ENCODE peak calls at places on chromosome 3, in seven cellular contexts. H is lung, R is IMR-90, A is heart right ventricle, K is gastrocnemius medialis, Z is AG04450, U is heart left ventricle. V is an unnamed sample. For H3K9me3, the result is how much of the 10 kb centered on the place peaks cover.

GRCh38 chr3:159882784-159883779 is 105.6 kb upstream of the IL12A start:
- DNase-seq in Z (peak), A (no peak), R (peak), H (no peak), K (peak), U (peak), V (no peak)

GRCh38 chr3:78757734-78758133 is 1010.1 kb downstream of the ROBO1 start:
- DNase-seq in Z (no peak), A (no peak), K (no peak), H (no peak), U (no peak), R (no peak), V (no peak)

GRCh38 chr3:151268267-151269235 is 9.8 kb downstream of the P2RY14 start:
- DNase-seq in A (no peak), Z (no peak), H (no peak), R (peak), K (no peak), U (no peak), V (no peak)

GRCh38 chr3:44476181-44476599 is 1.3 kb downstream of the ZNF445 start:
- DNase-seq in U (no peak), A (no peak), K (no peak), R (peak), Z (no peak), H (no peak), V (no peak)

GRCh38 chr3:134072881-134073582 is 43.3 kb upstream of the SLCO2A1 start:
- DNase-seq in Z (no peak), A (no peak), U (no peak), K (no peak), H (no peak), R (no peak), V (no peak)

GRCh38 chr3:41434781-41435180 is 235.5 kb downstream of the CTNNB1 start:
- DNase-seq in H (no peak), Z (no peak), K (no peak), A (no peak), R (no peak), U (no peak), V (no peak)

GRCh38 chr3:60395173-60395762 is 856.0 kb downstream of the FHIT start:
- DNase-seq in A (no peak), U (no peak), H (no peak), R (no peak), Z (no peak), K (no peak), V (no peak)

GRCh38 chr3:62723636-62724217 is 151.5 kb downstream of the CADPS start:
- DNase-seq in A (no peak), H (no peak), U (no peak), R (no peak), K (no peak), Z (no peak), V (no peak)

GRCh38 chr3:85835857-85836470 is 877.2 kb downstream of the CADM2 start:
- DNase-seq in R (no peak), H (no peak), U (no peak), A (no peak), Z (no peak), K (no peak), V (no peak)

GRCh38 chr3:71389911-71390573 is 193.5 kb downstream of the FOXP1 start:
- DNase-seq in A (peak), R (peak), U (peak), H (peak), Z (no peak), K (peak), V (peak)

GRCh38 chr3:176755977-176756376 is 441.3 kb downstream of the TBL1XR1 start:
- DNase-seq in H (no peak), K (no peak), Z (no peak), A (no peak), U (no peak), R (no peak), V (no peak)

GRCh38 chr3:102123590-102124190 is 274.4 kb downstream of the NFKBIZ start:
- DNase-seq in K (no peak), U (no peak), R (peak), A (no peak), H (no peak), Z (no peak), V (no peak)

GRCh38 chr3:159913712-159914414 is 74.8 kb upstream of the IL12A start:
- DNase-seq in U (no peak), R (no peak), K (no peak), A (no peak), H (no peak), Z (no peak), V (no peak)

GRCh38 chr3:172342097-172342659 is 106.1 kb downstream of the GHSR start:
- DNase-seq in U (no peak), R (no peak), Z (no peak), H (no peak), A (no peak), K (no peak), V (no peak)

GRCh38 chr3:147409143-147410121 is at the start of gene ZIC1:
- DNase-seq in K (peak), H (no peak), U (no peak), A (no peak), Z (no peak), R (no peak), V (no peak)
- H3K4me3 ChIP-seq in K (peak), H (no peak), U (peak), A (peak), Z (no peak), R (no peak), V (peak)

DNA sequence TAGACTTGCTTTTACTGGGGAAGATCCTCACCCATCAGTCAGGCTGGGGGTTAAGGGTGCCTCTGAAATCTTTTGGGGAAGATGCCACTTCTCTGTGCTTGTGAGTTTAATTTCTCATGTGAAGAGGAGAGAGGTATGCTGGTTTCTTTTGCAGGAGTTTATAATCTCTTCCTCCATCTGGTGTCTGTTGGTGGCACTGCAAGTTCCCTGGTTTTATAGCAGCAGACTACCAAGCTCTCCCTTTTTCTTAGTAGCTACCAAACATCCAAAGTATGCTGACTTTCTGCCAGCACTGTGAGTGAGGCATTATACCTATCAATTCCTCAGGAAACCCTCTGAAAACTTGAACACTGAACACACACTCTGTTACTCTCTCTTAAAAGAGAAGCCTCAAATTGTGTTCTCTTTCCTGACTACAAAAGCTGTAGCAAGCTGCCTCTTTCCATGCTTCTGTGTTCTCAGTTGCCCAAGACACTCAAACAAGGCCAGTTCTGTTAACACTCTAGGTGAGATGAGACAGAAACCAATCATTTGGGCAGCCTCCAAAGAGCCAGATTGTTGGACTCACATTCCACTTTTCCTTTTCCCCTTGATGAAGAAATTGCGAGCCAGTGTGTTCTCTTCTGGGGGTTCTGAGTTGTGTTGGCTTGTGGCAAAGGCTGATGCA is 299.5 kb downstream of the GAP43 start:
- DNase-seq in U (no peak), H (no peak), A (no peak), K (no peak), R (peak), Z (peak), V (no peak)
- TF ChIP-seq CTCF in U (peak), H (no peak), A (no peak), K (no peak), R (peak), Z (peak), V (no peak)

GRCh38 chr3:127330385-127330784 is 42.5 kb upstream of the PRR20G start:
- DNase-seq in U (no peak), K (no peak), H (no peak), Z (no peak), R (no peak), A (no peak), V (no peak)
- H3K9me3 ChIP-seq in U (under half), K (under half), H (under half), Z (under half), R (under half), A (under half), V (under half)

GRCh38 chr3:194572131-194572789 is 61.0 kb downstream of the TMEM44 start:
- DNase-seq in Z (no peak), K (peak), R (peak), H (peak), U (peak), A (peak), V (peak)

GRCh38 chr3:194574639-194575483 is 58.4 kb downstream of the TMEM44 start:
- DNase-seq in R (peak), Z (no peak), K (no peak), A (no peak), H (no peak), U (no peak), V (no peak)

GRCh38 chr3:194575484-194576210 is 57.6 kb downstream of the TMEM44 start:
- DNase-seq in Z (no peak), U (peak), A (no peak), R (peak), H (no peak), K (peak), V (peak)

GRCh38 chr3:194572944-194573491 is 60.2 kb downstream of the TMEM44 start:
- DNase-seq in A (no peak), Z (no peak), H (no peak), U (no peak), R (peak), K (no peak), V (no peak)

GRCh38 chr3:194573680-194574437 is 59.4 kb downstream of the TMEM44 start:
- DNase-seq in Z (no peak), U (peak), R (peak), H (no peak), K (no peak), A (peak), V (peak)
- H3K4me3 ChIP-seq in Z (no peak), U (no peak), R (no peak), H (no peak), K (no peak), A (no peak), V (no peak)

GRCh38 chr3:18758047-18758704 is 333.0 kb upstream of the SATB1 start:
- DNase-seq in Z (no peak), U (no peak), K (no peak), R (no peak), A (peak), H (peak), V (no peak)
- TF ChIP-seq CTCF in Z (no peak), U (peak), K (no peak), R (no peak), A (peak), H (peak), V (peak)